ENCODE peak calls at places on chromosome 18, in seven cellular contexts. E is Peyer's patch, X is right cardiac atrium, D is kidney, B is H9, R is tibial nerve, M is tibial artery. G is an unnamed sample.

GRCh38 chr18:22348521-22349316 is 69.0 kb downstream of the CTAGE1 start:
- DNase-seq in E (peak; percentile 85), X (peak; percentile 92), D (peak; percentile 86), B (peak; percentile 74), R (no peak), M (peak; percentile 84), G (no peak)

GRCh38 chr18:74069178-74070050 is 78.2 kb downstream of the FBXO15 start:
- DNase-seq in E (no peak), X (no peak), D (no peak), B (no peak), R (no peak), M (no peak), G (no peak)

GRCh38 chr18:70464343-70465114 is 175.7 kb downstream of the SOCS6 start:
- DNase-seq in E (peak; percentile 74), X (peak; percentile 85), D (peak; percentile 86), B (peak; percentile 78), R (peak; percentile 80), M (peak; percentile 72), G (peak; percentile 9)

GRCh38 chr18:50410894-50411293 is 36.0 kb downstream of the SKA1 start:
- DNase-seq in E (no peak), X (no peak), D (no peak), B (no peak), R (no peak), M (no peak), G (no peak)

GRCh38 chr18:39958876-39959275 is 1996.2 kb upstream of the PIK3C3 start:
- DNase-seq in E (no peak), X (no peak), D (no peak), B (no peak), R (no peak), M (no peak), G (no peak)

GRCh38 chr18:23228102-23229051 is 93.1 kb downstream of the CABLES1 start:
- DNase-seq in E (no peak), X (no peak), D (no peak), B (no peak), R (no peak), M (no peak), G (peak; percentile 1)

GRCh38 chr18:24919141-24919540 is 432.8 kb downstream of the ZNF521 start:
- DNase-seq in E (no peak), X (no peak), D (no peak), B (no peak), R (no peak), M (no peak), G (no peak)

GRCh38 chr18:6661692-6662415 is 67.7 kb upstream of the ARHGAP28 start:
- DNase-seq in E (no peak), X (no peak), D (no peak), B (no peak), R (no peak), M (no peak), G (no peak)

GRCh38 chr18:75160315-75160714 is 48.6 kb downstream of the PTGR3 start:
- DNase-seq in E (no peak), X (no peak), D (no peak), B (no peak), R (no peak), M (no peak), G (no peak)

GRCh38 chr18:11147371-11147860 is 2.0 kb downstream of the PIEZO2 start:
- DNase-seq in E (no peak), X (no peak), D (no peak), B (peak; percentile 44), R (no peak), M (no peak), G (no peak)

GRCh38 chr18:12765127-12765526 is 62.3 kb downstream of the PSMG2 start:
- DNase-seq in E (peak; percentile 64), X (no peak), D (peak; percentile 31), B (peak; percentile 57), R (no peak), M (no peak), G (no peak)

GRCh38 chr18:53148056-53148574 is 808.1 kb downstream of the DCC start:
- DNase-seq in E (no peak), X (no peak), D (no peak), B (no peak), R (no peak), M (no peak), G (no peak)

GRCh38 chr18:63578357-63578958 is 8.7 kb upstream of the SERPINB13 start:
- DNase-seq in E (no peak), X (no peak), D (no peak), B (peak; percentile 40), R (peak; percentile 53), M (no peak), G (no peak)

GRCh38 chr18:67742954-67743353 is 226.4 kb upstream of the DSEL start:
- DNase-seq in E (no peak), X (no peak), D (no peak), B (no peak), R (no peak), M (no peak), G (no peak)

GRCh38 chr18:67776929-67777328 is 260.4 kb upstream of the DSEL start:
- DNase-seq in E (no peak), X (no peak), D (no peak), B (no peak), R (no peak), M (no peak), G (no peak)

GRCh38 chr18:11488175-11488574 is 121.2 kb upstream of the SLC35G4 start:
- DNase-seq in E (no peak), X (no peak), D (no peak), B (no peak), R (no peak), M (no peak), G (no peak)

GRCh38 chr18:48238206-48238605 is 171.0 kb downstream of the ZBTB7C start:
- DNase-seq in E (no peak), X (no peak), D (no peak), B (no peak), R (no peak), M (no peak), G (no peak)

GRCh38 chr18:51953521-51953920 is 386.5 kb upstream of the DCC start:
- DNase-seq in E (no peak), X (no peak), D (no peak), B (no peak), R (no peak), M (no peak), G (no peak)

DNA sequence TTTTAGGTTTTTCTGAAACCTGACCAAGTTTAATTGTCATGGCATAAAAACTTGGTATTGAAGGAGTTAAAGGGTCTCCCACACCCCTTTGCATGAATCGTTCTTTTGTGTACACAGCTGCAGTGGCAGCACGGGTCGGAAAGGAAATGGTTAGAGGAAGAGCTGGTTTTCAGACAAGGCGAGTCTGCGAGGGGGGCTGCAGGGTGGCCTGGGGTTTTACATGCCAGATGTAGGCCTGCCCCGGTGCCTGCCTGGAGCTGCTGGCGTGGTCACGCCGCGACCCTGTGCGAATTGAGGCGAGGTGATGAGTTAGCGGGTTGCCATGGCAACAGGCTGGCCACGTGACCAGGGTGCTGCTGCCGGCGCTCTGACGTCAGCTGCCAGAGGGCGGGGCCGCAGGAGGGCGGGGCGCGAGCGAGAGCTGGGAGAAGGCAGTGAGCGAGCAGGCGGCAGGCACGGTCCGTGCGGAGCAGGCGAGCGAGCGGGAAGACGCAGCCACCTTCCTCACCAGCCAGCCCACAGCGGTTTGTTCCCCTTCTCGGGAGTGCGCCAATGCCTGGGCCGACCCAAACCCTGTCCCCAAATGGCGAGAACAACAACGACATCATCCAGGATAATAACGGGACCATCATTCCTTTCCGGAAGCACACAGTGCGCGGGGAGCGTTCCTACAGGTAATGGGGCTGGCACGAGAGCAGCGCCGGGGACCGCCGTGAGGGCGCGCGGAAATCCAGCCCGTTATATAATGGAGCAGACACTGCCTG is at the start of gene MAPRE2:
- DNase-seq in E (peak; percentile 98), X (peak; percentile 100), D (peak; percentile 100), B (peak; percentile 99), R (peak; percentile 100), M (peak; percentile 100), G (peak; percentile 100)
- H3K4me1 ChIP-seq in E (peaks cover 10% of the 10 kb centered on the region), X (peaks cover 7% of the 10 kb centered on the region), D (peaks cover 2% of the 10 kb centered on the region), B (no peaks in the 10 kb centered on the region), R (peaks cover 43% of the 10 kb centered on the region), M (peaks cover 22% of the 10 kb centered on the region), G (peaks cover 43% of the 10 kb centered on the region)

GRCh38 chr18:37161491-37161890 is 332.6 kb downstream of the KIAA1328 start:
- DNase-seq in E (no peak), X (no peak), D (no peak), B (no peak), R (no peak), M (no peak), G (no peak)

GRCh38 chr18:37163119-37163518 is 334.2 kb downstream of the KIAA1328 start:
- DNase-seq in E (no peak), X (no peak), D (no peak), B (no peak), R (no peak), M (no peak), G (no peak)

GRCh38 chr18:37170984-37171383 is 342.1 kb downstream of the KIAA1328 start:
- DNase-seq in E (no peak), X (no peak), D (no peak), B (no peak), R (no peak), M (no peak), G (no peak)

GRCh38 chr18:37166491-37166890 is 337.6 kb downstream of the KIAA1328 start:
- DNase-seq in E (no peak), X (no peak), D (no peak), B (no peak), R (no peak), M (no peak), G (no peak)
- H3K27ac ChIP-seq in E (no peak overlapping the region), X (no peak overlapping the region), D (no peak overlapping the region), B (no peak overlapping the region), R (no peak overlapping the region), M (no peak overlapping the region), G (no peak overlapping the region)

DNA sequence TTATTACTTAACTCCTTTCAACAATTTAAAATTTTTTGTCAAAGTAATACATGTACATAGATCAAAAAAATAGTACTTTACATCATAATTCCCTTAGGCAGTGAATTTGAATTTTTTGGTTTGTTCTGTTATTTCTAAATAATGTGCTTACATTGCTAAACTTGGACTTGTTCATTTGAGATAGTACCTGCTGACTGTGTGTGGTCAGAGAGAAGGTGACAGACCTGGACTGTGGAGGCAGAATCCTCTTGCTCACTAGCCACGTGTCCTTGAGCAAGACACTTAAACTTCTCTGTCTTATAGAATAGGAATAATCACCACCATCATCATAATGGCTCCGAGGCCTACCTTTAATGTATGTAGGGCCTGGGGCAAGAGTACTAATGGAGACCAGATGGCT is 33.3 kb downstream of the ZNF532 start:
- DNase-seq in E (no peak), X (no peak), D (no peak), B (no peak), R (no peak), M (no peak), G (no peak)
- H3K4me1 ChIP-seq in E (no peaks in the 10 kb centered on the region), X (peaks cover 9% of the 10 kb centered on the region), D (peaks cover 3% of the 10 kb centered on the region), B (peaks cover 7% of the 10 kb centered on the region), R (peaks cover 90% of the 10 kb centered on the region), M (peaks cover 37% of the 10 kb centered on the region), G (no peaks in the 10 kb centered on the region)

GRCh38 chr18:79399275-79400081 is 3.7 kb downstream of the NFATC1 start:
- DNase-seq in E (peak; percentile 53), X (peak; percentile 77), D (peak; percentile 81), B (no peak), R (no peak), M (no peak), G (no peak)

GRCh38 chr18:79400091-79400590 is 4.4 kb downstream of the NFATC1 start:
- DNase-seq in E (peak; percentile 72), X (peak; percentile 91), D (peak; percentile 88), B (no peak), R (peak; percentile 82), M (peak; percentile 86), G (peak; percentile 60)

GRCh38 chr18:79397288-79397829 is 1.6 kb downstream of the NFATC1 start:
- DNase-seq in E (peak; percentile 40), X (peak; percentile 40), D (peak; percentile 69), B (no peak), R (no peak), M (peak; percentile 62), G (no peak)

GRCh38 chr18:79396431-79397287 is 929 bp downstream of the NFATC1 start:
- DNase-seq in E (peak; percentile 62), X (peak; percentile 87), D (peak; percentile 89), B (no peak), R (no peak), M (peak; percentile 82), G (no peak)

GRCh38 chr18:79397830-79398761 is 2.4 kb downstream of the NFATC1 start:
- DNase-seq in E (peak; percentile 42), X (peak; percentile 60), D (peak; percentile 67), B (no peak), R (no peak), M (peak; percentile 63), G (no peak)
- H3K27ac ChIP-seq in E (peak overlapping the region; percentile 100), X (no peak overlapping the region), D (no peak overlapping the region), B (no peak overlapping the region), R (peak overlapping the region; percentile 94), M (no peak overlapping the region), G (no peak overlapping the region)